ENCODE peak calls at places on chromosomes 11 and 22, in nine cellular contexts. Q is IMR-90; W is substantia nigra; N is activated CD4-positive, alpha-beta T cell treated with anti-CD3 and anti-CD28 coated beads, Interleukin-2, amount 10 ng/mL, durations not matched to agents 7 days and 5 days; R is adrenal gland; T is stimulated activated CD4-positive, alpha-beta T cell treated with anti-CD3 and anti-CD28 coated beads, Interleukin-1b, Interleukin-23, amount 100 ng/mL, for 24 hours; M is DMS 273 treated with DMSO at 0.1 percent for 48 hours; C is dorsolateral prefrontal cortex; J is germinal center. Z is an unnamed sample.

GRCh38 chr11:109037856-109038780 is 373.2 kb downstream of the DDX10 start:
- DNase-seq in Q (peak), W (no peak), N (no peak), R (no peak), T (no peak), M (no peak), C (no peak), J (no peak), Z (peak)

GRCh38 chr22:39115976-39116621 is 19.1 kb downstream of the APOBEC3H start:
- DNase-seq in Q (no peak), W (no peak), N (no peak), R (no peak), T (no peak), M (no peak), C (no peak), J (no peak), Z (no peak)

GRCh38 chr22:50311606-50312351 is 4.3 kb upstream of the PLXNB2 start:
- DNase-seq in Q (no peak), W (no peak), N (no peak), R (no peak), T (no peak), M (no peak), C (peak), J (no peak), Z (no peak)

GRCh38 chr22:40950888-40951794 is at the start of gene RBX1:
- DNase-seq in Q (peak), W (peak), N (peak), R (peak), T (peak), M (peak), C (peak), J (peak), Z (peak)

GRCh38 chr11:24502425-24502824 is 5.6 kb downstream of the LUZP2 start:
- DNase-seq in Q (no peak), W (no peak), N (no peak), R (no peak), T (no peak), M (no peak), C (no peak), J (no peak), Z (no peak)

GRCh38 chr11:19938051-19938856 is 222.0 kb downstream of the DBX1 start:
- DNase-seq in Q (peak), W (no peak), N (peak), R (peak), T (no peak), M (no peak), C (no peak), J (peak), Z (peak)

GRCh38 chr11:13663631-13664071 is 4.8 kb upstream of the FAR1 start:
- DNase-seq in Q (peak), W (no peak), N (no peak), R (no peak), T (no peak), M (no peak), C (no peak), J (no peak), Z (no peak)

GRCh38 chr22:19593991-19594569 is 69.9 kb upstream of the CLDN5 start:
- DNase-seq in Q (no peak), W (no peak), N (no peak), R (no peak), T (no peak), M (no peak), C (no peak), J (no peak), Z (no peak)

GRCh38 chr11:74681686-74682651 is 49.3 kb downstream of the CHRDL2 start:
- DNase-seq in Q (peak), W (no peak), N (no peak), R (peak), T (no peak), M (no peak), C (peak), J (no peak), Z (peak)

GRCh38 chr22:24400726-24401596 is 26.4 kb upstream of the ADORA2A start:
- DNase-seq in Q (peak), W (no peak), N (no peak), R (no peak), T (no peak), M (no peak), C (no peak), J (peak), Z (no peak)